ENCODE peak calls at places on chromosomes 3 and 15, in four cellular contexts. Q, K, F and L are unnamed samples.

GRCh38 chr3:15433531-15433930 is 6.1 kb downstream of the EAF1 start:
- DNase-seq in Q (no peak), K (no peak), F (no peak), L (no peak)

GRCh38 chr15:66881173-66881905 is 179.3 kb downstream of the SMAD6 start:
- DNase-seq in Q (peak), K (no peak), F (no peak), L (peak)

GRCh38 chr15:48358681-48359152 is 27.5 kb downstream of the DUT start:
- DNase-seq in Q (no peak), K (no peak), F (no peak), L (no peak)

GRCh38 chr3:45832691-45833090 is 9.2 kb downstream of the LZTFL1 start:
- DNase-seq in Q (no peak), K (peak), F (no peak), L (no peak)

GRCh38 chr3:44680921-44681455 is 31.5 kb upstream of the ZNF502 start:
- DNase-seq in Q (no peak), K (no peak), F (no peak), L (no peak)

GRCh38 chr3:157438371-157438735 is 1.7 kb downstream of the PTX3 start:
- DNase-seq in Q (no peak), K (no peak), F (no peak), L (no peak)

GRCh38 chr15:48040166-48040817 is 80.5 kb upstream of the SLC24A5 start:
- DNase-seq in Q (no peak), K (peak), F (no peak), L (peak)

GRCh38 chr3:129745253-129745652 is 138.8 kb upstream of the PLXND1 start:
- DNase-seq in Q (no peak), K (no peak), F (no peak), L (no peak)

GRCh38 chr3:156483961-156484787 is 70.7 kb downstream of the SSR3 start:
- DNase-seq in Q (no peak), K (peak), F (no peak), L (no peak)

GRCh38 chr15:67033521-67033920 is 31.9 kb upstream of the SMAD3 start:
- DNase-seq in Q (peak), K (peak), F (no peak), L (no peak)

GRCh38 chr3:156535162-156535627 is 19.7 kb downstream of the SSR3 start:
- DNase-seq in Q (peak), K (peak), F (peak), L (no peak)

GRCh38 chr3:101500208-101500607 is 12.8 kb downstream of the SENP7 start:
- DNase-seq in Q (no peak), K (no peak), F (no peak), L (no peak)

GRCh38 chr3:188901671-188902331 is 270.0 kb upstream of the TPRG1 start:
- DNase-seq in Q (no peak), K (no peak), F (no peak), L (peak)

GRCh38 chr3:66998899-66999235 is 760 bp downstream of the KBTBD8 start:
- DNase-seq in Q (no peak), K (no peak), F (peak), L (no peak)

GRCh38 chr3:13525827-13526625 is 22.9 kb upstream of the FBLN2 start:
- DNase-seq in Q (no peak), K (no peak), F (no peak), L (no peak)

GRCh38 chr3:143307613-143308183 is 188.1 kb downstream of the CHST2 start:
- DNase-seq in Q (no peak), K (peak), F (no peak), L (no peak)

GRCh38 chr15:85595804-85596536 is 198.8 kb downstream of the KLHL25 start:
- DNase-seq in Q (no peak), K (no peak), F (no peak), L (no peak)

GRCh38 chr3:23324745-23325144 is 121.6 kb downstream of the UBE2E2 start:
- DNase-seq in Q (no peak), K (peak), F (no peak), L (no peak)

GRCh38 chr3:47414161-47414564 is 33.3 kb downstream of the PTPN23 start:
- DNase-seq in Q (no peak), K (no peak), F (no peak), L (no peak)

GRCh38 chr15:74442604-74443003 is 8.8 kb upstream of the SEMA7A start:
- DNase-seq in Q (no peak), K (no peak), F (peak), L (no peak)

GRCh38 chr15:26771168-26771916 is 1.5 kb downstream of the GABRB3 start:
- DNase-seq in Q (no peak), K (no peak), F (no peak), L (no peak)

GRCh38 chr3:104316118-104316517 is 1050.6 kb upstream of the ALCAM start:
- DNase-seq in Q (no peak), K (no peak), F (no peak), L (no peak)

GRCh38 chr3:84136425-84136824 is 822.4 kb upstream of the CADM2 start:
- DNase-seq in Q (no peak), K (no peak), F (no peak), L (no peak)

GRCh38 chr3:46668116-46668515 is 25.4 kb downstream of the ALS2CL start:
- DNase-seq in Q (no peak), K (no peak), F (no peak), L (no peak)

GRCh38 chr3:56976666-56977560 is 83.6 kb upstream of the SPATA12 start:
- DNase-seq in Q (no peak), K (no peak), F (no peak), L (no peak)

GRCh38 chr3:179860275-179861107 is 176.2 kb downstream of the PEX5L start:
- DNase-seq in Q (no peak), K (no peak), F (no peak), L (no peak)

GRCh38 chr3:66851894-66852613 is 146.1 kb upstream of the KBTBD8 start:
- DNase-seq in Q (no peak), K (no peak), F (no peak), L (no peak)

GRCh38 chr15:31843426-31844055 is 186.8 kb upstream of the CHRNA7 start:
- DNase-seq in Q (no peak), K (no peak), F (no peak), L (peak)

GRCh38 chr3:158111861-158112260 is 2.0 kb downstream of the RSRC1 start:
- DNase-seq in Q (no peak), K (no peak), F (no peak), L (no peak)

GRCh38 chr15:70100495-70101331 is 3.0 kb upstream of the TLE3 start:
- DNase-seq in Q (peak), K (peak), F (peak), L (no peak)

GRCh38 chr3:139836656-139837464 is 98.1 kb upstream of the CLSTN2 start:
- DNase-seq in Q (no peak), K (no peak), F (no peak), L (no peak)

GRCh38 chr3:169104541-169104940 is 559.0 kb downstream of the MECOM start:
- DNase-seq in Q (no peak), K (no peak), F (no peak), L (no peak)

DNA sequence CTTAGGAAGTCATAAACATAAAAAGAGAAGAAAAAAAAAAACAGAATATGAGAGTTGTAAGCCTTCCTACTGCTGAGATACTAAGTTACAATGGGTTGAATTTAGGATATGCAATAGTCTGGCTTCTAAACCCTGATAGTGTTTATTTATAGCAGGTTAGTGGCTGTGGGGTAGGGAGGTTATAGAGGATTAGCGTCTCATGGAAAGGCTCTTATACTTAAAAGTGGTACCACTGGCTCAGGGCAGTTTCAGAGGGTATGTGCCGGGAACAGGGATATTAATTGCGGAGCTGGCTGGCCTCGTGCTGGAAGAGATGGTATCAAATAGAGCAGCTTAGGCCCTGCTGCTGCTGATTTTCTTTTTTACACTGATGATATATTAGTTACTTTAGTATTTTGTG is 60.8 kb downstream of the PFN2 start:
- DNase-seq in Q (no peak), K (no peak), F (no peak), L (no peak)
- H3K27ac ChIP-seq in Q (no peak), K (no peak), F (no peak), L (no peak)

DNA sequence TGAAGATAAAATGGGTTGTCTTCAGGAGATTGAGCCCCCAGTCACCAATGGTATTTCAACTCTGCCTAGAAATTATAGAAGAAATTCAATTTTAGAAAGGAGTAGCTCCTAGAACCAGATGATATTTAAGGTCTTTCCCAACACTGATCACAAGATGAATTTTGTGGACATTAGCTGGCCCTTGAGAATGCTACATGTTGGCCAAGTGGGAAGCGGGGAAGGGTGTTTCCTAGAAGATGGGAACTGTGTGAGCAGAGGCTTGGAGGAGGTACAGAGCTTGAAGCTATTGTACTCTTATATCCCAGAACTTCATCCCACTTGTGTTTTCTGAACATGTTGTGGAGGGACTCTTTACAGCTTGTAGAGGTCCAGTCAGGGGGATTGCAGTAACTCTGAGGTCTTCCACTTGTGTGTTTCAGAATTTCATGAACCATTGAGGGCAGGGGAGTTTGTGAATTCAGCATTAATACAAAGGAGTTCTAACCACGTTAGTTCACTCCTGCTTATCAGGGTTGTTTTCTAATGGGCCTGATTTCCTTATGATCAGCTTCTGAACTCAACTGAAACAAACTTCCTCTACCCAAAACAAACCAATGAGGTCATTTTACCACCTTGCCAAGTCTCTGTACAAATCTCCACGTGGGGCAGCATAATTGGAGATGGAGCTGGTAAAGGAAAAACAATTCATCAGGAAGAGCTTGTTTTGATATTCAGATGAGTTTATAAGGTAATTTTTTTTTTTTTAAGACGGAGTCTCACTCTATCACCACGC is 152.6 kb upstream of the TPM1 start:
- DNase-seq in Q (no peak), K (peak), F (no peak), L (no peak)
- H3K27ac ChIP-seq in Q (no peak), K (no peak), F (peak), L (peak)

GRCh38 chr3:42780892-42781700 is 8.0 kb upstream of the CCDC13 start:
- DNase-seq in Q (no peak), K (peak), F (no peak), L (no peak)
- H3K27ac ChIP-seq in Q (no peak), K (no peak), F (no peak), L (peak)

GRCh38 chr3:142057331-142057725 is 92.0 kb downstream of the TFDP2 start:
- DNase-seq in Q (no peak), K (no peak), F (no peak), L (no peak)

GRCh38 chr3:142056656-142057330 is 92.6 kb downstream of the TFDP2 start:
- DNase-seq in Q (no peak), K (no peak), F (no peak), L (no peak)

GRCh38 chr3:142051351-142051750 is 98.0 kb downstream of the TFDP2 start:
- DNase-seq in Q (no peak), K (no peak), F (no peak), L (no peak)

GRCh38 chr3:142053244-142053643 is 96.1 kb downstream of the TFDP2 start:
- DNase-seq in Q (no peak), K (no peak), F (no peak), L (no peak)

GRCh38 chr3:142053835-142054234 is 95.5 kb downstream of the TFDP2 start:
- DNase-seq in Q (no peak), K (no peak), F (no peak), L (no peak)
- H3K27ac ChIP-seq in Q (no peak), K (no peak), F (no peak), L (no peak)

GRCh38 chr3:94225176-94225742 is 162.4 kb downstream of the NSUN3 start:
- DNase-seq in Q (no peak), K (no peak), F (no peak), L (no peak)
- H3K27ac ChIP-seq in Q (no peak), K (no peak), F (no peak), L (no peak)

GRCh38 chr3:124263168-124263567 is 271.2 kb upstream of the ROPN1 start:
- DNase-seq in Q (no peak), K (no peak), F (no peak), L (no peak)

GRCh38 chr3:124257332-124257864 is 265.5 kb upstream of the ROPN1 start:
- DNase-seq in Q (no peak), K (no peak), F (no peak), L (no peak)

GRCh38 chr3:124258057-124258500 is 266.2 kb upstream of the ROPN1 start:
- DNase-seq in Q (no peak), K (peak), F (no peak), L (no peak)

GRCh38 chr3:124261301-124261700 is 269.4 kb upstream of the ROPN1 start:
- DNase-seq in Q (no peak), K (no peak), F (no peak), L (no peak)

GRCh38 chr3:124260206-124260915 is 268.4 kb upstream of the ROPN1 start:
- DNase-seq in Q (peak), K (no peak), F (no peak), L (no peak)
- H3K27ac ChIP-seq in Q (peak), K (no peak), F (no peak), L (peak)

DNA sequence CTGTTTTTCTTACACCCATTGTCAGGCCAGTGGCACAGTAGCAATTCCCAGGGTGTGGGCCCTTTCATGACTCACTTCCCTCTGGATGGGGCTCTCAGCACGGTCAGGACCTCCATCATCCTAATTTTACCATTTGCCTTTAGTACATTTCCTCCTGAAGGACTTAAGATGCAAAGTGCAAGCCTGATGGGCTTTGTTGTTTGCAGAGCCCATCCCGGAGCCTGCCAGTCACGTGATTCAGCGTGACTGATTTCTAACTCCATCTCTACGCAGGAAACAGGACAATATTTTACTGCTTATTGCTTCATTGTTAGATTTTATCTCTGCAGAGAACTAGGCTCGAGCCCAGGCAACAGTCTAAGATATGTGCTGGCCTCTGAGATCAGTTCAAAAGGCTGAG is 223.7 kb downstream of the PDZRN3 start:
- DNase-seq in Q (no peak), K (no peak), F (no peak), L (no peak)
- H3K27ac ChIP-seq in Q (no peak), K (no peak), F (no peak), L (peak)

GRCh38 chr3:172132721-172133311 is 93.4 kb downstream of the FNDC3B start:
- DNase-seq in Q (no peak), K (no peak), F (no peak), L (no peak)

GRCh38 chr3:172133830-172134229 is 94.5 kb downstream of the FNDC3B start:
- DNase-seq in Q (no peak), K (no peak), F (no peak), L (no peak)

GRCh38 chr3:172132159-172132586 is 92.8 kb downstream of the FNDC3B start:
- DNase-seq in Q (no peak), K (peak), F (no peak), L (no peak)

GRCh38 chr3:172129868-172130751 is 90.7 kb downstream of the FNDC3B start:
- DNase-seq in Q (peak), K (peak), F (peak), L (peak)

DNA sequence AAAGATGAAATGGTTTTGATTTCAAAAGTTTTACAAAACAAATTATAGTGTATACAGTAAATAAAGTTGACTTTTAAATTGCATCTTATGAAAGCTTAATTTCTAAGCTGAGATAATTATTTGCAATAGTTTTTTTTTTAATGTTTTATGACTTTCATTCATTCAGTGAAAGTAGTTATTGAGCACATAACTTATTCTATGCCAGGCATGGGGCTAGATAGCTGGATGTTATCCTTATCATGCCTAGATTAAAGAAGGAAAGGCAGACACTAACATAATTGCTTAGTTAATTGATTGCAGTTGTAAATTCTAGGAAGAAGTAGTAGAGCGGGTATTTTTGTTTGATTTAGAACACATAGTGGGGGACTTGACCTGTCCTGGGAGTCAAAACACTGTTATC is 92.4 kb downstream of the FNDC3B start:
- DNase-seq in Q (no peak), K (no peak), F (no peak), L (no peak)
- H3K27ac ChIP-seq in Q (no peak), K (no peak), F (no peak), L (no peak)

GRCh38 chr3:185210621-185211157 is 43.2 kb downstream of the EHHADH start:
- DNase-seq in Q (no peak), K (no peak), F (no peak), L (no peak)

GRCh38 chr3:185216587-185216918 is 37.3 kb downstream of the EHHADH start:
- DNase-seq in Q (no peak), K (no peak), F (no peak), L (no peak)

GRCh38 chr3:185221203-185221602 is 32.6 kb downstream of the EHHADH start:
- DNase-seq in Q (no peak), K (no peak), F (no peak), L (no peak)

GRCh38 chr3:185215873-185216586 is 37.8 kb downstream of the EHHADH start:
- DNase-seq in Q (no peak), K (peak), F (no peak), L (no peak)
- H3K27ac ChIP-seq in Q (peak), K (no peak), F (no peak), L (no peak)

GRCh38 chr15:34813446-34814190 is 18.3 kb upstream of the ACTC1 start:
- DNase-seq in Q (no peak), K (no peak), F (no peak), L (no peak)
- H3K27ac ChIP-seq in Q (peak), K (no peak), F (no peak), L (no peak)